ENCODE peak calls at places on chromosomes 11 and 22, in seven cellular contexts. E, G, M, U, C, F and K are unnamed samples.

GRCh38 chr22:30609260-30610185 is 2.5 kb downstream of the TCN2 start:
- DNase-seq in E (no peak), G (peak), M (peak), U (peak), C (no peak), F (peak), K (no peak)

GRCh38 chr11:8282621-8283509 is 19.2 kb upstream of the LMO1 start:
- DNase-seq in E (no peak), G (peak), M (no peak), U (no peak), C (no peak), F (no peak), K (peak)

GRCh38 chr11:28133146-28133545 is 25.0 kb downstream of the METTL15 start:
- DNase-seq in E (no peak), G (peak), M (no peak), U (no peak), C (no peak), F (no peak), K (no peak)

GRCh38 chr11:132595246-132595645 is 937.1 kb downstream of the OPCML start:
- DNase-seq in E (no peak), G (no peak), M (no peak), U (no peak), C (no peak), F (no peak), K (no peak)

GRCh38 chr22:46029036-46029435 is 52.1 kb upstream of the WNT7B start:
- DNase-seq in E (no peak), G (no peak), M (no peak), U (no peak), C (no peak), F (no peak), K (no peak)

GRCh38 chr11:116457336-116458007 is 315.3 kb downstream of the BUD13 start:
- DNase-seq in E (peak), G (no peak), M (no peak), U (no peak), C (no peak), F (no peak), K (peak)

GRCh38 chr22:27760474-27760873 is 41.1 kb downstream of the MN1 start:
- DNase-seq in E (no peak), G (no peak), M (no peak), U (no peak), C (no peak), F (no peak), K (no peak)

GRCh38 chr11:130511765-130512164 is 63.3 kb downstream of the ADAMTS15 start:
- DNase-seq in E (no peak), G (no peak), M (no peak), U (no peak), C (no peak), F (no peak), K (no peak)

GRCh38 chr11:127042445-127042844 is 41.9 kb upstream of the KIRREL3 start:
- DNase-seq in E (no peak), G (peak), M (no peak), U (no peak), C (no peak), F (no peak), K (no peak)

GRCh38 chr11:10451399-10452116 is 3.5 kb upstream of the AMPD3 start:
- DNase-seq in E (peak), G (no peak), M (peak), U (no peak), C (no peak), F (no peak), K (peak)

GRCh38 chr11:24870048-24870447 is 373.2 kb downstream of the LUZP2 start:
- DNase-seq in E (no peak), G (no peak), M (no peak), U (no peak), C (no peak), F (no peak), K (no peak)

GRCh38 chr11:27373856-27374602 is 11.0 kb upstream of the CCDC34 start:
- DNase-seq in E (peak), G (no peak), M (no peak), U (no peak), C (no peak), F (no peak), K (no peak)

GRCh38 chr11:6202036-6202435 is 3.0 kb downstream of the OR52W1 start:
- DNase-seq in E (no peak), G (peak), M (peak), U (no peak), C (no peak), F (no peak), K (no peak)